ENCODE peak calls at places on chromosomes 12 and 14, in four cellular contexts. G is GM13977, O is nephron progenitor cell, Q is A172. R is an unnamed sample.

GRCh38 chr12:50618864-50619609 is 114.3 kb downstream of the DIP2B start:
- DNase-seq in O (no peak), Q (peak; percentile 91), G (no peak), R (no peak)

GRCh38 chr14:88272390-88273019 is 50.6 kb downstream of the KCNK10 start:
- DNase-seq in G (no peak), O (no peak), Q (no peak), R (no peak)

GRCh38 chr14:50830044-50830931 is 674 bp downstream of the NIN start:
- DNase-seq in Q (no peak), G (peak; percentile 82), O (peak; percentile 67), R (peak; percentile 82)

GRCh38 chr14:60862283-60862682 is 118.6 kb downstream of the TRMT5 start:
- DNase-seq in O (no peak), G (no peak), Q (no peak), R (no peak)

GRCh38 chr14:103155013-103155412 is 31.8 kb downstream of the TNFAIP2 start:
- DNase-seq in Q (peak; percentile 75), G (no peak), O (peak; percentile 57), R (no peak)

GRCh38 chr14:34797747-34798583 is 77.2 kb downstream of the BAZ1A start:
- DNase-seq in O (no peak), Q (no peak), G (no peak), R (no peak)

GRCh38 chr12:71958993-71959588 is 20.4 kb downstream of the TPH2 start:
- DNase-seq in G (no peak), O (no peak), Q (no peak), R (no peak)

GRCh38 chr12:122867701-122868461 is 28.0 kb downstream of the VPS37B start:
- DNase-seq in Q (peak; percentile 73), O (no peak), G (no peak), R (no peak)

GRCh38 chr14:106308839-106309389 is 782.5 kb downstream of the TMEM121 start:
- DNase-seq in Q (peak; percentile 7), G (peak; percentile 69), O (peak; percentile 5), R (no peak)

GRCh38 chr12:12723147-12723680 is 6.0 kb downstream of the CDKN1B start:
- DNase-seq in G (peak; percentile 12), Q (no peak), O (no peak), R (no peak)

GRCh38 chr12:49970030-49970429 is 2.7 kb upstream of the AQP6 start:
- DNase-seq in G (no peak), Q (no peak), O (no peak), R (no peak)

GRCh38 chr14:92135269-92135668 is 13.5 kb downstream of the CPSF2 start:
- DNase-seq in O (no peak), G (no peak), Q (no peak), R (no peak)

GRCh38 chr12:95318071-95318545 is 100.5 kb downstream of the VEZT start:
- DNase-seq in Q (peak; percentile 36), O (no peak), G (no peak), R (no peak)

GRCh38 chr12:116182359-116183063 is 95.0 kb downstream of the MED13L start:
- DNase-seq in O (no peak), Q (no peak), G (no peak), R (no peak)

GRCh38 chr14:34324363-34324795 is 137.7 kb downstream of the SPTSSA start:
- DNase-seq in G (peak; percentile 53), O (peak; percentile 48), Q (no peak), R (no peak)

GRCh38 chr14:56135001-56135400 is 16.8 kb downstream of the PELI2 start:
- DNase-seq in O (no peak), Q (no peak), G (no peak), R (no peak)

GRCh38 chr12:28164644-28165313 is 25.5 kb upstream of the CCDC91 start:
- DNase-seq in G (no peak), O (no peak), Q (no peak), R (no peak)

GRCh38 chr12:105921872-105922669 is 216.7 kb downstream of the NUAK1 start:
- DNase-seq in G (no peak), Q (no peak), O (no peak), R (no peak)

GRCh38 chr14:102971314-102971713 is 48.9 kb downstream of the AMN start:
- DNase-seq in G (no peak), O (no peak), Q (no peak), R (no peak)

GRCh38 chr14:41285193-41285748 is 321.4 kb upstream of the LRFN5 start:
- DNase-seq in Q (peak; percentile 53), O (peak; percentile 68), G (no peak), R (peak; percentile 54)

GRCh38 chr12:5864913-5865312 is 80.1 kb downstream of the ANO2 start:
- DNase-seq in Q (no peak), O (no peak), G (no peak), R (no peak)

GRCh38 chr14:26855051-26855753 is 257.4 kb upstream of the NOVA1 start:
- DNase-seq in Q (no peak), G (no peak), O (no peak), R (no peak)

GRCh38 chr14:101178184-101179072 is 274.9 kb upstream of the RTL1 start:
- DNase-seq in Q (no peak), O (no peak), G (peak; percentile 6), R (no peak)

GRCh38 chr12:11769723-11770514 is 120.4 kb downstream of the ETV6 start:
- DNase-seq in Q (no peak), O (no peak), G (no peak), R (peak; percentile 11)

GRCh38 chr12:90216815-90217214 is 508.2 kb upstream of the ATP2B1 start:
- DNase-seq in O (no peak), Q (peak; percentile 50), G (no peak), R (no peak)

GRCh38 chr14:94680498-94681288 is 68.5 kb downstream of the SERPINA3 start:
- DNase-seq in O (no peak), Q (no peak), G (no peak), R (peak; percentile 26)

R was measured in ecto neural progenitor cell.